ENCODE peak calls at places on chromosomes 16 and 17, in ten cellular contexts. P is AG09309, C is HFFc6, E is AG10803, A is Calu3, I is HFF-Myc, W is A549, Z is fibroblast of pulmonary artery, J is neural crest cell, U is cardiac muscle cell. O is an unnamed sample.

GRCh38 chr17:75654176-75654575 is 12.8 kb downstream of the RECQL5 start:
- DNase-seq in U (no peak), Z (peak; percentile 46), C (no peak), W (no peak), A (no peak), E (no peak), P (no peak), I (no peak), J (no peak), O (no peak)

GRCh38 chr17:47891545-47892088 is 4.4 kb upstream of the SP2 start:
- DNase-seq in P (no peak), A (no peak), E (no peak), C (no peak), U (no peak), Z (no peak), J (no peak), I (no peak), W (no peak), O (no peak)

GRCh38 chr16:19900590-19900989 is 15.9 kb upstream of the GPRC5B start:
- DNase-seq in J (no peak), Z (no peak), U (no peak), A (no peak), C (no peak), W (no peak), E (no peak), I (no peak), P (no peak), O (no peak)

GRCh38 chr17:77385750-77386501 is 245.2 kb downstream of the SEC14L1 start:
- DNase-seq in C (no peak), A (no peak), U (no peak), W (no peak), Z (peak; percentile 54), J (no peak), E (no peak), I (no peak), P (no peak), O (no peak)

GRCh38 chr17:66466933-66467367 is 164.5 kb downstream of the PRKCA start:
- DNase-seq in Z (peak; percentile 99), C (peak; percentile 98), J (no peak), E (peak; percentile 100), I (peak; percentile 99), W (peak; percentile 97), U (peak; percentile 38), A (peak; percentile 65), P (peak; percentile 97), O (no peak)

GRCh38 chr17:10743316-10744009 is 13.6 kb upstream of the TMEM220 start:
- DNase-seq in Z (peak; percentile 50), P (peak; percentile 52), W (no peak), J (no peak), I (no peak), A (no peak), C (peak; percentile 35), U (no peak), E (peak; percentile 70), O (no peak)

GRCh38 chr17:40442392-40443195 is 656 bp upstream of the IGFBP4 start:
- DNase-seq in J (no peak), I (no peak), A (no peak), E (no peak), P (no peak), W (peak; percentile 82), C (no peak), Z (peak; percentile 46), U (no peak), O (no peak)

GRCh38 chr16:20897897-20898296 is 2.3 kb downstream of the DCUN1D3 start:
- DNase-seq in Z (no peak), E (no peak), P (no peak), A (no peak), C (no peak), W (no peak), I (no peak), J (no peak), U (no peak), O (no peak)

GRCh38 chr17:29179232-29180036 is 764 bp downstream of the MYO18A start:
- DNase-seq in I (no peak), W (peak; percentile 79), U (peak; percentile 72), J (peak; percentile 25), P (no peak), Z (no peak), C (no peak), E (no peak), A (peak; percentile 84), O (no peak)

GRCh38 chr16:68826652-68827051 is 16.7 kb upstream of the TANGO6 start:
- DNase-seq in I (no peak), U (no peak), P (no peak), W (no peak), J (no peak), E (no peak), A (no peak), Z (no peak), C (no peak), O (no peak)

GRCh38 chr17:5533486-5534315 is 47.3 kb downstream of the MIS12 start:
- DNase-seq in C (no peak), E (no peak), Z (no peak), U (no peak), I (no peak), P (no peak), W (no peak), A (no peak), J (no peak), O (no peak)

GRCh38 chr17:5539286-5539685 is 45.0 kb downstream of the NLRP1 start:
- DNase-seq in E (no peak), W (no peak), Z (no peak), I (no peak), J (no peak), A (no peak), P (no peak), U (no peak), C (no peak), O (no peak)

GRCh38 chr17:5537251-5537650 is 47.1 kb downstream of the NLRP1 start:
- DNase-seq in W (no peak), Z (peak; percentile 24), J (no peak), C (no peak), I (no peak), U (no peak), A (no peak), E (peak; percentile 20), P (no peak), O (no peak)

GRCh38 chr17:5535436-5535835 is 48.9 kb downstream of the NLRP1 start:
- DNase-seq in W (no peak), A (no peak), J (no peak), U (no peak), E (no peak), C (no peak), I (no peak), Z (no peak), P (no peak), O (no peak)

DNA sequence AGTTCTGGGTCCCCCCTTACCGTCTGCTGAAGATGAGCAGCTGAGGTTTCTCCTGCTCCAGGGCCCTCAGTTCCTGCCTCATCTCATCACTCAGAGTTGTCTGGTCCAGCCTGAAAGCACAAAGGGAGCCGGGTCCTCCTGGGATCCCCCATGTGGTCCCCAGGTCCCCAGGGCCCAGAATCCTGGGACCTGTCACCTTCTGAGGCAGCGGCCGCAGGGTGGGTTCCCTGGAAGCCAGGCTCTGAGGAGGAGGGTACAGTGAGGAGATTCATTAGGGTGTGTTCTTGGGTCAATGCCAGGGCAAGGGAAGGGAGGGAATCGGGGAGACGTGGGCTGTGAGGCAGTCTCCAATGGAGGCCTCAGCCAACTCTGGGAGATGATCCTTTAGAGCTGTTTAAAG is 47.5 kb downstream of the NLRP1 start:
- DNase-seq in C (no peak), A (no peak), E (no peak), U (no peak), W (no peak), P (no peak), I (no peak), J (no peak), Z (no peak), O (no peak)
- TF ChIP-seq CTCF in C (no peak), A (no peak), E (no peak), U (no peak), W (no peak), P (no peak), I (no peak), J (no peak), Z (no peak), O (no peak)

DNA sequence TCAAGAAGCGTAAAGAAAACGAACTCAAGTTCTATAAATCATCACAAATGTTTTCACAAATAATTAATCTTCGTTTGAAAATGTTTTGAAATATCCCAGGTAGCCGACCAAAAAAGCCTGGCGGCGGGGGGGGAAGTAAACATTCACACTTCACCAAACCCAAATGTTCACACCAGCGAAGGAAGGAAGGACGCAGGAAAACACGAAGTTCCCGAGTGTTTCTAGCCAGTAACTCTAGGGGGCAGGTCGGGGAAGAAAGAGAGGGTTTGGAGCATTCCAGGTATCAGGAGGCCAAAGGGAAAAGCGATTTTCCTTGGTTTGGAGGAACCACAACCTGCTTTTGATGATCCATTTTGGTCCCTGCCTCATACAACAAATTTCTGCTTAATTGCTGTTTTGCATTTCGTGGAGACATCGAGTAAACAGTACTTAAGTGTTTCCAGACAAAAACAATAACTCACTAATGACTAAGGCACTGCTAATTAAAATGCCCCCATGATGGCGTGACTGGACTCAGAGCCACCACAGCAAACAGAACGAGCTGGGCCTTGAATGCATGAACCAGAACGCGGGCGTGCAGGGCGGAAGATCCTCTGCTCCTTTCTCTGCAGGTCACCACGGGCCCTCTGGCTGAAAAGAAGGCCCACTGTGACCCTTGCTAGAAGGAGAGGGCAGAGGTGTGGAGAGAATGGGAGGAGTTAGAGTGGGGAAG is 16.6 kb downstream of the ZFHX3 start:
- DNase-seq in E (peak; percentile 85), U (no peak), P (no peak), W (no peak), C (peak; percentile 46), J (no peak), I (no peak), Z (no peak), A (no peak), O (no peak)
- TF ChIP-seq CTCF in E (peak; percentile 59), U (peak; percentile 11), P (peak; percentile 37), W (no peak), C (peak; percentile 51), J (peak; percentile 47), I (peak; percentile 43), Z (no peak), A (no peak), O (no peak)

DNA sequence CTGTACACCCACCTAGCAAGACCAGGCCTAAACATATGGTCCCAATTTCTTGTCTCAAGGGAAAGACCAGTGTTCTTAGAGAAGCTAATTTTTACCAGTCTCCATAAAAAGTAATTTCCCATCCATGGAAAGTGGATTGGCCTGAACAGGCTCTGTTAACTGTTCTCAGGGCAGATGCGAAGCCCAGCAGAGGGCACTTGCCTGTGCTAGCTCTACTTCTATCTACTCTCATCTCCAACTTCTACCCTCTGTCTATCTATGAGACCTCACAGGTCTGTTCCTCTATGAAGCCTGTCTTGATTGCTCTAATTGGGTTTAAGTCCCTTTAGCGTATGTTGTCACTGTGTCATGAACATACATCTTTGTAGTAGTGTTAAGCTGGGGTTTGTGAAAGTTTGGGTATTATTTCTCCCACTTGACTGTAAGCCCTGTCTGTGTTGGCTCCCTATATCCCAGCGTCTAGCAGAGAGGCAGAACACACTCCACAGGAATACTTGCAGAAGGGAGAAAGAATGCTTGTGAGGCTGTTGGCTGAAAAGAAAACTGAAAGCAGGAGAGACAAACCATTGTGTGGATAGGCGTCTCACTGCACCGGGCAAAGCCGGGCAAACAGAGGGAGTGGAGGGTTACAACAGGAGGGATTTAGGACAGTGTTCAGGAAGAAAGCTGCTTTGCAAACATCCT is 167.2 kb upstream of the MAF start:
- DNase-seq in E (peak; percentile 42), U (no peak), A (peak; percentile 11), P (no peak), C (no peak), J (no peak), W (no peak), I (no peak), Z (peak; percentile 13), O (no peak)
- TF ChIP-seq CTCF in E (peak; percentile 59), U (peak; percentile 26), A (no peak), P (peak; percentile 52), C (peak; percentile 11), J (peak; percentile 34), W (peak; percentile 25), I (peak; percentile 8), Z (peak; percentile 17), O (peak; percentile 38)

GRCh38 chr16:66167564-66168291 is 198.8 kb upstream of the CDH5 start:
- DNase-seq in E (no peak), A (no peak), C (no peak), I (no peak), U (peak; percentile 61), J (no peak), Z (peak; percentile 94), W (no peak), P (no peak), O (no peak)
- TF ChIP-seq CTCF in E (peak; percentile 46), A (no peak), C (peak; percentile 52), I (peak; percentile 18), U (peak; percentile 81), J (no peak), Z (peak; percentile 77), W (no peak), P (peak; percentile 51), O (no peak)

O was measured in GM13977.